ENCODE peak calls at places on chromosome 10, in six cellular contexts. U, F, M, L, C and S are unnamed samples.

GRCh38 chr10:21330628-21331020 is 194.9 kb downstream of the SKIDA1 start:
- DNase-seq in M (no peak), U (no peak), L (no peak), C (no peak), F (no peak), S (no peak)

GRCh38 chr10:114879541-114880158 is 58.1 kb downstream of the FHIP2A start:
- DNase-seq in U (no peak), L (peak; percentile 40), M (peak; percentile 52), C (no peak), F (peak; percentile 36), S (no peak)

GRCh38 chr10:3263082-3263481 is 90.5 kb upstream of the PITRM1 start:
- DNase-seq in U (no peak), F (no peak), L (no peak), C (no peak), M (no peak), S (no peak)

GRCh38 chr10:16491933-16492332 is 29.7 kb downstream of the C1QL3 start:
- DNase-seq in U (no peak), L (no peak), F (peak; percentile 7), M (no peak), C (no peak), S (no peak)

GRCh38 chr10:77710081-77710551 is 72.5 kb upstream of the KCNMA1 start:
- DNase-seq in F (no peak), U (no peak), L (no peak), C (no peak), M (no peak), S (no peak)

GRCh38 chr10:4825868-4826787 is at the start of gene AKR1E2:
- DNase-seq in C (peak; percentile 84), F (peak; percentile 95), U (peak; percentile 94), L (peak; percentile 40), M (peak; percentile 85), S (peak; percentile 91)

GRCh38 chr10:95133016-95133752 is 60.9 kb upstream of the ACSM6 start:
- DNase-seq in L (peak; percentile 69), C (peak; percentile 90), F (peak; percentile 41), U (peak; percentile 43), M (peak; percentile 91), S (peak; percentile 35)

GRCh38 chr10:133023216-133023843 is 64.4 kb upstream of the ADGRA1 start:
- DNase-seq in L (no peak), F (no peak), U (no peak), M (no peak), C (no peak), S (no peak)

GRCh38 chr10:5862360-5862929 is 27.2 kb downstream of the ANKRD16 start:
- DNase-seq in U (no peak), F (no peak), C (no peak), L (peak; percentile 52), M (no peak), S (no peak)

GRCh38 chr10:107540981-107541380 is 376.5 kb upstream of the SORCS1 start:
- DNase-seq in U (no peak), C (no peak), L (no peak), F (no peak), M (no peak), S (no peak)

GRCh38 chr10:24254180-24254579 is 45.2 kb downstream of the KIAA1217 start:
- DNase-seq in M (no peak), F (no peak), L (no peak), C (no peak), U (peak; percentile 86), S (no peak)

GRCh38 chr10:31036209-31036608 is 4.5 kb upstream of the ZNF438 start:
- DNase-seq in U (peak; percentile 26), C (no peak), M (no peak), L (no peak), F (no peak), S (no peak)

GRCh38 chr10:47405829-47406547 is 21.9 kb upstream of the ZNF488 start:
- DNase-seq in U (no peak), C (no peak), M (no peak), F (no peak), L (no peak), S (no peak)

GRCh38 chr10:373516-374309 is 238.5 kb downstream of the ZMYND11 start:
- DNase-seq in M (peak; percentile 67), C (no peak), L (no peak), F (peak; percentile 56), U (peak; percentile 94), S (no peak)

GRCh38 chr10:87625658-87626057 is 34.0 kb upstream of the PAPSS2 start:
- DNase-seq in M (no peak), C (no peak), F (no peak), L (no peak), U (no peak), S (no peak)

GRCh38 chr10:131115801-131116200 is 195.7 kb downstream of the TCERG1L start:
- DNase-seq in U (no peak), F (no peak), L (no peak), C (no peak), M (no peak), S (no peak)

GRCh38 chr10:42979730-42980467 is 97.0 kb upstream of the RET start:
- DNase-seq in F (peak; percentile 64), C (peak; percentile 16), M (no peak), L (no peak), U (no peak), S (peak; percentile 3)

GRCh38 chr10:26486304-26486703 is 48.2 kb downstream of the APBB1IP start:
- DNase-seq in L (no peak), C (no peak), F (no peak), M (no peak), U (peak; percentile 98), S (no peak)

GRCh38 chr10:123303581-123303980 is 149.4 kb downstream of the BUB3 start:
- DNase-seq in F (no peak), M (no peak), C (no peak), L (no peak), U (no peak), S (no peak)

GRCh38 chr10:5581670-5582566 is 57.2 kb downstream of the CALML3 start:
- DNase-seq in U (no peak), M (no peak), L (peak; percentile 24), F (no peak), C (no peak), S (peak; percentile 26)

DNA sequence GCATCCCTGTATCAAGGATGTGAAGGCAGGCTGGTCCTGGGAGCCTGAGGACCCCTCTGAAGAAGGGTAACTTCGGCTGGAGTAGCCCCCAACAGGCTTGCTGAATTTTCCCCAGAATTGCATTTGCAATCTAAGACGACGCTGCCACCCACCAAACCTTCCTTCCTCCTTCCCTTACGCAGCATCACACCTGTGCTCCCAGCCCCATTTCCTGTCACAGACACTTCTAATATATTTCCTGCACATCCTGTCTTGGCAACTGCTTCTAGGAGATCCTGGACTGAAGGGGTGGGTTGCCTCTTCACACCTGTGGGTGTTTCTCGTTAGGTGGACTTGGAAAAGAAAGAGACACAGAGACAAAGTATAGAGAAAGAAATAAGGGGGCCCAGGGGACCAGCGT is 9.4 kb upstream of the PGAM1 start:
- DNase-seq in F (no peak), U (no peak), C (no peak), M (no peak), L (no peak), S (no peak)
- H3K4me1 ChIP-seq in F (peaks cover 6% of the 10 kb centered on the region), U (peaks cover 17% of the 10 kb centered on the region), C (no peaks in the 10 kb centered on the region), M (no peaks in the 10 kb centered on the region), L (no peaks in the 10 kb centered on the region), S (no peaks in the 10 kb centered on the region)

GRCh38 chr10:112792487-112793196 is 157.4 kb upstream of the TCF7L2 start:
- DNase-seq in U (peak; percentile 56), F (no peak), L (no peak), C (no peak), M (no peak), S (no peak)
- H3K4me3 ChIP-seq in U (peak overlapping the region; percentile 12), F (no peak overlapping the region), L (no peak overlapping the region), C (no peak overlapping the region), M (no peak overlapping the region), S (no peak overlapping the region)

GRCh38 chr10:101781655-101781983 is 1.6 kb downstream of the NPM3 start:
- DNase-seq in L (no peak), F (peak; percentile 10), C (peak; percentile 3), U (no peak), M (no peak), S (no peak)
- H3K4me1 ChIP-seq in L (peaks cover 5% of the 10 kb centered on the region), F (peaks cover 8% of the 10 kb centered on the region), C (peaks cover 40% of the 10 kb centered on the region), U (peaks cover 33% of the 10 kb centered on the region), M (peaks cover 35% of the 10 kb centered on the region), S (peaks cover 19% of the 10 kb centered on the region)

DNA sequence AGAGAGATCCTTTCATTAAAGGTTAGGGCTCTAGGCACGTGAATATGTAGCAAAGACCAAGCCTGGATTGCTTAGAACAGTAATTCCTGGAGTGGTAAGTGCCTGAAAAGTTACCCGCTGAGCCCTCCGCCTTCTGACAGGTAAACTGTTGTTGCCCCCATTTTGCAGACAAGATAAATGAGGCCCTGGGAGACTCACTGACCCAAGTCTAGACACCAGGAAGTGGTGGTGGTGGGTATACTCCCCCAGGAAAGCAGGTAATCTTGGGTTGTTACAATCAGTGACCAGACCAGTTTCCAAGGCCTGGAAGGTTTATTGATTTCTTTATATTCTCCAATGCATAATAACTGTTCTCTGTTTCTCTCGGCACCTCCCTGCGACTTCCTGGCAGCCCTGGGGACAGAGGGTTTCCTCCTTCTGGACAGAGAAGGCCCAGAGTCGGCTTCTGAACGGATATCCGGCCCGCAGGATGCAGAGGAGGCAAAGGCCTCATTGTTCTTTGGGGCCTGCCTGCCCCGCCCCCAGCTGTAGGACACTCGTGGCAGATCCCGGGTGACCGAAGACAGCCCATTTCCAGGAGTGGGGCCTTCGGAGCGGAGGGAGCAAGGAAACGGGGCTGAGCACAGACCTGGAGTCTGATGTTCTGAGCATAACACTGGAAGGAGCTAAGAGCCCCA is 1.3 kb upstream of the GRK5 start:
- DNase-seq in M (no peak), C (peak; percentile 59), U (no peak), L (peak; percentile 81), F (peak; percentile 47), S (no peak)
- H3K4me3 ChIP-seq in M (peak overlapping the region; percentile 76), C (peak overlapping the region; percentile 63), U (peak overlapping the region; percentile 57), L (peak overlapping the region; percentile 85), F (peak overlapping the region; percentile 91), S (peak overlapping the region; percentile 85)